ENCODE peak calls at places on chromosome 15, in five cellular contexts. S is heart left ventricle, M is H54, B is A549, W is HCT116. K is an unnamed sample.
A peak's percentile ranks its signal among the peaks of the same experiment; 100 is the strongest.

GRCh38 chr15:52784799-52785671 is 5.1 kb downstream of the ONECUT1 start:
- DNase-seq in W (no peak), M (no peak), S (no peak), B (no peak), K (no peak)

GRCh38 chr15:92400980-92401787 is 7.5 kb downstream of the ST8SIA2 start:
- DNase-seq in W (no peak), M (no peak), S (no peak), B (no peak), K (no peak)

GRCh38 chr15:84715442-84716035 is 400 bp downstream of the SEC11A start:
- DNase-seq in W (no peak), B (peak; percentile 45), S (no peak), M (no peak), K (peak; percentile 70)

GRCh38 chr15:35519536-35520149 is 26.3 kb downstream of the DPH6 start:
- DNase-seq in S (no peak), B (peak; percentile 32), M (no peak), W (peak; percentile 28), K (peak; percentile 77)

GRCh38 chr15:41079717-41080116 is 36.4 kb downstream of the INO80 start:
- DNase-seq in W (no peak), B (no peak), S (no peak), M (no peak), K (no peak)

GRCh38 chr15:96130734-96131133 is 199.8 kb upstream of the NR2F2 start:
- DNase-seq in M (no peak), B (no peak), W (no peak), S (no peak), K (no peak)

GRCh38 chr15:55789066-55789660 is 46.2 kb upstream of the PRTG start:
- DNase-seq in M (no peak), B (peak; percentile 56), W (peak; percentile 23), S (peak; percentile 26), K (peak; percentile 48)

GRCh38 chr15:35118987-35119386 is 33.9 kb upstream of the NANOGP8 start:
- DNase-seq in S (no peak), B (no peak), W (no peak), M (no peak), K (no peak)

GRCh38 chr15:63157891-63158431 is 684 bp upstream of the RPS27L start:
- DNase-seq in B (peak; percentile 86), W (peak; percentile 32), M (peak; percentile 30), S (peak; percentile 62), K (peak; percentile 73)

GRCh38 chr15:63156086-63156707 is 1.1 kb downstream of the RPS27L start:
- DNase-seq in S (no peak), W (no peak), M (no peak), B (no peak), K (peak; percentile 29)

GRCh38 chr15:63156708-63157065 is 590 bp downstream of the RPS27L start:
- DNase-seq in M (no peak), B (peak; percentile 44), S (peak; percentile 49), W (no peak), K (peak; percentile 86)

GRCh38 chr15:63155486-63155885 is 1.8 kb downstream of the RPS27L start:
- DNase-seq in B (no peak), M (no peak), W (no peak), S (no peak), K (no peak)

DNA sequence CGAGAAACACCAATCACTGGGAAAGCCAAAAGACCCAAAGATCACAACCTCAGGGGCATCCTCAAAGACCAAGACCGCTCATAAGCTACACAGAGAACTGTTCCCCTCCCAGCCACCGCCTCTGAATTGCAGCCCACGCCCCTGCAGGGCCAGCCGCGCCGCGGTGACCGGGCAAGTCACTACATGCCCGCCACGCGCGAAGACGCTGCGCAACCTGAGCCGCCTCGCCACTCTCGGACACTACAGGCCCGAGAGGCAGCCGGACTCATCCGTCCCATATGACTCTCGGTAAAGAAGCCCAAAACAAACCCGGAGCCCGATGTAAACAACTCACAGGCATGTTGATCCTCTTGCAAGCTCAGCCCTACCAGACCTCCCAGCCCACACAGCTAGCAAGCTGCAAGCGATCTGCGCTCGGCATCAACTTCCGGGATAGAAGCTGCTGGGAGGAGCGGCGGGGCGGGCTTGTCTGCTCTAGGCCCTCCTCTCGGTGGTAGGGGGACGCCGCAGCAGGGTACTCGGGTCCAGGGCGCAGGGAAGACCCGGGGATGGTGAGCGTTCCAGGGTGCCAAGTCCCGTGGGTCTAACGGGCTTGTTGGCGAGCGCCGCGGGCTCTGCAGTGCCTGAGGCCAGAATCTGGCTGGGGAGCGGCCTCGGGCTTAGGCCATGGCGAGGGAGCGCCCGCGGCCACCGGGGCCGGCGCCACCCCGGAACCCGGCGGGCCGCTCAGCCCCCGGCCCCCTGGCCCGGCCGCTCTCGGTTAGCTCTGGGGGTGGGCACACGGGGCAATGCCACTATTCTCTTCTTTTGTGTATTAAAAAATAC is at the start of gene RPS27L:
- DNase-seq in B (peak; percentile 98), M (peak; percentile 60), W (peak; percentile 78), S (peak; percentile 94), K (peak; percentile 95)
- TF ChIP-seq POLR2A in B (peak; percentile 93), M (peak; percentile 91), W (peak; percentile 88), S (peak; percentile 74), K (peak; percentile 99)

DNA sequence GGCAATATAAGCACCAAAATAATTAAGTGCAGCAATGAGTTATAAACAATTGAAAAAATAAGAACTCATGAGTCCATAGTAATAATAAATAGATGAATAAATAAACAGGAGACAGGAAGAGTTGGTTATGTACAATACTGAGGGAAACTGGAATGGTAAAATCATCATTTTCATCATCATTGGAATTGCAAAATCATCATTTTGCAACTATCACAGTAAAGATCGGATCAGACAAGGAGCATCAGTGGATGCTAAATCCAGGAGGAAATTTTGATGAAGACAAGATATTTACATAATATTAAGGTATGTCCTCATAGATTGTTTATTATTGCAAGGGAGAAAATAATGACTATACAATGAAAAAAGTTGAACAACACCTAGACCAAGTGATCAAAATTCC is 38.8 kb upstream of the ACAN start:
- DNase-seq in W (no peak), M (no peak), B (no peak), S (no peak), K (no peak)
- TF ChIP-seq POLR2A in W (no peak), M (no peak), B (no peak), S (no peak), K (no peak)

DNA sequence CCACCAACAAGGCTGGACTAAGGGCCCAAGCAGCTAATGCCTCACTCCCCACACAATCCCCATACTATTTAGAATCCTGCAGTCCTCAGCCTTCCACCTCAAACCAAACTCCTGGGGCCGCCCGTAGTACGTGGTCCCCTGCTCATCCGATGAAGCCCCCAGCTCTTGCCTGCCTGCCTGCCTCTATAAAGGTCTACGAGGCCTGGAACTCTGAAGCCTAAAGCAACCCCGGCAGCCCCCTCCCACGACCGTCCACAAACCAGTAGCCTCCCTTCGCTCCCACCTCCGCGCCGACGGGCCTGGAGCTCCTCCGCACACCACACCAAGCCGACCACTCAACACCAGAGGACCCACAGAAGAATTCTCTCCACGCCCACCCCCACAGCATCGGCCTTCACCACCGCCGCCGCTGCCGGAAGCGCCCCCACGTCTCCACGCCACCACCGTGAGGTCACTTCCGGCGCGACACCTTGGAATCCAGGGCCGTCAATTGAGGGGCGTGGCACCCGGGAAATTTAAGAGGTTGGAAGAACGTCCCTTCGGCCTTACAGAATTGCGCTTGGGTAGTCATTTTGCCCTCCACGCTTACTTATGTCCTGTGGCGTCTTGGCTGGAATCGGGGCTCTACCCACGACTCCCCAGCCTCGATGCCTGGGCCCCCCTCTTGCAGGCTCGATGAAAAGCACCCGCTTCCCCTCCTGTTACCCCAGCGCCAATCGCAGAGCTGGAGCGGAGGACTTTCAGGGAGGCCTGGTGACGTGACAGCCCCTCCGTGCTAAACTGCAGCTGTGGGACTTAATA is at the start of gene EDC3:
- DNase-seq in M (peak; percentile 42), W (peak; percentile 73), S (peak; percentile 94), B (peak; percentile 79), K (peak; percentile 91)
- TF ChIP-seq POLR2A in M (peak; percentile 71), W (peak; percentile 48), S (peak; percentile 45), B (peak; percentile 27), K (peak; percentile 61)

GRCh38 chr15:85794598-85795319 is at the start of gene KLHL25:
- DNase-seq in M (peak; percentile 80), W (peak; percentile 81), B (peak; percentile 94), S (peak; percentile 97), K (peak; percentile 94)
- TF ChIP-seq POLR2A in M (peak; percentile 87), W (peak; percentile 39), B (peak; percentile 85), S (peak; percentile 93), K (no peak)

GRCh38 chr15:31472636-31473383 is 146.2 kb downstream of the KLF13 start:
- DNase-seq in W (no peak), B (no peak), M (no peak), S (no peak), K (no peak)
- TF ChIP-seq POLR2A in W (no peak), B (no peak), M (no peak), S (no peak), K (no peak)

GRCh38 chr15:43133429-43134156 is at the start of gene TMEM62:
- DNase-seq in M (peak; percentile 71), W (peak; percentile 76), B (peak; percentile 68), S (peak; percentile 91), K (peak; percentile 87)
- TF ChIP-seq POLR2A in M (peak; percentile 50), W (peak; percentile 66), B (peak; percentile 12), S (peak; percentile 70), K (peak; percentile 81)